ENCODE peak calls at places on chromosomes 4 and X, in six cellular contexts. I, U, Z, H, G and P are unnamed samples.

GRCh38 chrX:112808651-112809050 is 32.0 kb downstream of the AMOT start:
- DNase-seq in G (no peak), H (no peak), U (no peak), I (no peak), Z (no peak), P (no peak)

GRCh38 chrX:150693782-150694574 is 782 bp downstream of the MTMR1 start:
- DNase-seq in Z (peak), H (peak), U (peak), I (peak), G (peak), P (peak)

GRCh38 chr4:99759988-99760387 is 56.6 kb upstream of the DAPP1 start:
- DNase-seq in H (no peak), U (no peak), G (no peak), I (no peak), Z (peak), P (no peak)

GRCh38 chr4:7422098-7422897 is 12.4 kb downstream of the PSAPL1 start:
- DNase-seq in U (no peak), I (peak), G (no peak), H (no peak), Z (no peak), P (no peak)

GRCh38 chr4:111961806-111962205 is 183.4 kb upstream of the FAM241A start:
- DNase-seq in Z (no peak), H (no peak), I (no peak), U (peak), G (no peak), P (no peak)

GRCh38 chr4:107559653-107560052 is 160.4 kb downstream of the PAPSS1 start:
- DNase-seq in I (no peak), G (no peak), H (no peak), U (no peak), Z (no peak), P (no peak)

GRCh38 chrX:119071381-119071780 is 1.4 kb upstream of the CT47C1 start:
- DNase-seq in I (no peak), H (no peak), G (no peak), Z (no peak), U (no peak), P (no peak)

GRCh38 chrX:3680459-3680858 is 33.0 kb downstream of the PRKX start:
- DNase-seq in Z (no peak), H (no peak), G (no peak), I (no peak), U (no peak), P (no peak)

GRCh38 chrX:42242044-42242443 is 318.7 kb upstream of the CASK start:
- DNase-seq in U (no peak), I (no peak), Z (no peak), G (peak), H (peak), P (no peak)

GRCh38 chr4:117400039-117400835 is 314.9 kb upstream of the TRAM1L1 start:
- DNase-seq in I (no peak), H (peak), U (peak), G (peak), Z (peak), P (no peak)

GRCh38 chrX:136192839-136193414 is 45.6 kb downstream of the FHL1 start:
- DNase-seq in I (no peak), H (peak), U (peak), Z (peak), G (peak), P (no peak)

GRCh38 chr4:100284302-100284701 is 94.0 kb upstream of the DDIT4L start:
- DNase-seq in G (no peak), U (no peak), I (no peak), H (no peak), Z (no peak), P (no peak)

GRCh38 chr4:111776546-111776945 is 368.7 kb upstream of the FAM241A start:
- DNase-seq in U (peak), Z (peak), G (no peak), H (no peak), I (no peak), P (no peak)

GRCh38 chr4:186541801-186542200 is 13.6 kb downstream of the MTNR1A start:
- DNase-seq in Z (no peak), G (no peak), H (no peak), U (no peak), I (no peak), P (no peak)

GRCh38 chr4:33262809-33263208 is 2542.6 kb downstream of the PCDH7 start:
- DNase-seq in H (peak), I (no peak), U (peak), Z (peak), G (no peak), P (no peak)

GRCh38 chrX:53324803-53325202 is 43.4 kb upstream of the IQSEC2 start:
- DNase-seq in Z (no peak), H (no peak), G (no peak), I (no peak), U (no peak), P (no peak)

GRCh38 chr4:8729408-8730149 is 137.0 kb downstream of the CPZ start:
- DNase-seq in U (no peak), H (no peak), G (no peak), I (peak), Z (no peak), P (no peak)

GRCh38 chr4:119873794-119874325 is 192.8 kb downstream of the MAD2L1 start:
- DNase-seq in Z (no peak), I (no peak), H (no peak), G (no peak), U (no peak), P (no peak)

GRCh38 chrX:133335027-133335426 is 80.3 kb downstream of the GPC4 start:
- DNase-seq in H (peak), Z (peak), U (peak), I (peak), G (peak), P (peak)

GRCh38 chrX:41802958-41803357 is 79.0 kb downstream of the GPR82 start:
- DNase-seq in I (no peak), U (no peak), Z (no peak), H (no peak), G (peak), P (no peak)

GRCh38 chr4:73734405-73735070 is 5.8 kb upstream of the CXCL8 start:
- DNase-seq in U (peak), H (peak), Z (peak), G (no peak), I (no peak), P (no peak)

GRCh38 chr4:189974056-189974455 is 33.4 kb downstream of the FRG1 start:
- DNase-seq in Z (no peak), I (peak), H (no peak), U (no peak), G (peak), P (no peak)

GRCh38 chr4:43330288-43330687 is 437.8 kb downstream of the GRXCR1 start:
- DNase-seq in Z (peak), H (peak), U (peak), I (no peak), G (peak), P (no peak)

GRCh38 chr4:149825336-149825735 is 9.7 kb upstream of the IQCM start:
- DNase-seq in G (no peak), I (no peak), Z (no peak), U (peak), H (no peak), P (no peak)

GRCh38 chr4:140243345-140243753 is 89.4 kb upstream of the MAML3 start:
- DNase-seq in G (no peak), Z (no peak), I (no peak), H (no peak), U (no peak), P (no peak)

GRCh38 chr4:110704748-110705439 is 82.0 kb upstream of the PITX2 start:
- DNase-seq in Z (no peak), G (no peak), I (no peak), U (no peak), H (no peak), P (no peak)

GRCh38 chr4:141900841-141901240 is 264.5 kb downstream of the IL15 start:
- DNase-seq in I (no peak), H (no peak), U (no peak), G (no peak), Z (no peak), P (no peak)

GRCh38 chr4:23539969-23540368 is 349.9 kb downstream of the PPARGC1A start:
- DNase-seq in U (no peak), Z (no peak), G (no peak), H (no peak), I (no peak), P (no peak)

GRCh38 chrX:48761674-48762471 is at the start of gene GLOD5:
- DNase-seq in G (peak), H (peak), U (peak), Z (no peak), I (peak), P (peak)
- TF ChIP-seq CTCF in G (no peak), H (peak), U (no peak), Z (peak), I (peak), P (no peak)

GRCh38 chr4:136687596-136687995 is 844.7 kb downstream of the PCDH18 start:
- DNase-seq in Z (no peak), I (no peak), H (no peak), U (no peak), G (no peak), P (no peak)

GRCh38 chr4:136691607-136692006 is 840.7 kb downstream of the PCDH18 start:
- DNase-seq in Z (no peak), H (no peak), U (no peak), G (no peak), I (no peak), P (no peak)

GRCh38 chr4:136690363-136690762 is 841.9 kb downstream of the PCDH18 start:
- DNase-seq in Z (peak), U (peak), G (no peak), I (no peak), H (no peak), P (no peak)

GRCh38 chr4:136687118-136687517 is 845.2 kb downstream of the PCDH18 start:
- DNase-seq in I (no peak), H (peak), U (no peak), Z (no peak), G (peak), P (no peak)
- TF ChIP-seq CTCF in I (peak), H (peak), U (no peak), Z (peak), G (peak), P (no peak)

DNA sequence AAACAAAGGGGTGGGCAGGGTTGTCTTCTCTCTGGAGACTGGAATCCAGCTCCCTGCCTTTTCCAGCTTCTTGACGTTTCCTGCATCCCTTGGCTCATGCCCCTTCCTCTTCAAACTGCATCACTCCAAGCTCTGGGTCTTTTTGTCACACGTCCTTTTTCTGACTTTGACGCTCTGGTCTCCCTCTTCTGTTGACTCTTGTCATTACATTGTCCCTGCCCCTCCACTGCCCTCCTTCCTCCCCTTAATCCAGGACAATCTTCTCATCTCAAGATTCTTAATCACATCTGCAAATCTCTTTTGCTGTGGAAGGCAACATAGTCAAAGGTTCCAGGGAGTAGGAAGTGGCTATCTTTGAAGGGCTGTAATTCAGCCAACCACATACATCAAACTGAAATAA is 178.3 kb downstream of the TMA16 start:
- DNase-seq in H (no peak), Z (no peak), U (no peak), I (peak), G (no peak), P (no peak)
- TF ChIP-seq CTCF in H (no peak), Z (no peak), U (no peak), I (peak), G (no peak), P (no peak)

DNA sequence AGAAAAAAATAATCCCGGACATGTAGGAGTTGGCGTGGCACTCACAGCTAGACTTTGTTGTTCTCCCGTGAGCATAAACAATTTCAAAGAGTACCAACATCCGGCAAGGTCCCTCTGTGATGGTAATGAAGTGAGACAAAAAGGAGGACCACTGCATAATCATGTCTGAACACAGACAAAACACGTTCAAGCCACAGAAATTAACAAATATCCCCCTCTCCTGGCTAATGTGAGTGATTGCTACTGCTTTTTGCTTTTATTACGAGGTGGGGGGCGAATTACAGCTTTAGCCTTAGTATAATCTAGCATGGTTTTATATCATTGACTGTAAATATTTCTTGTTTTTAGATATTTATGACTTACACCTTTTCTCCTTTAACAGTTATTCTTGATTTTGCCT is 118.5 kb downstream of the PLS3 start:
- DNase-seq in Z (peak), I (peak), H (peak), U (peak), G (peak), P (no peak)
- TF ChIP-seq CTCF in Z (peak), I (peak), H (peak), U (peak), G (peak), P (no peak)

DNA sequence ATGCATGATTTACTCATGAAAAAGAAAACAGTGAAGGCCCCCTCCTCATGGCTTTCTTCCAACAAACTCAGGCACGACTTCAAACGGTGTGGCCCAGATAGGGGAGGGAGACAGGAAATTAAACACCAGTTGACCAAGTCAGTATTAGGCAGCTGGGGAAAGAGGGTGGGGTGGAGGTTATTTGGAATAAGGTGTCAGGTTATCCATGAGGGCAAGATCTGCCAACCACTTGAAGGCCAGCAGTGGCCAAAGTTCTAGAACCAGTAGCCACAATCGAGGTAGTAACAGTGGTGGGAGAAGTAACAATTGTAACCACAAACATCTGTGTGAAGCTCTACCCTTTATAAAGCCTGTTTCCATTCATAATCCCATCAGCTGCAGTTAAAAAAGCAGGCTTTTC is 60.1 kb downstream of the SEPSECS start:
- DNase-seq in U (no peak), Z (no peak), I (no peak), H (no peak), G (no peak), P (no peak)
- TF ChIP-seq CTCF in U (no peak), Z (no peak), I (no peak), H (no peak), G (no peak), P (no peak)

GRCh38 chr4:38757945-38758344 is 24.8 kb downstream of the TLR10 start:
- DNase-seq in Z (no peak), G (no peak), I (no peak), U (no peak), H (no peak), P (no peak)

GRCh38 chr4:38762560-38762959 is 20.2 kb downstream of the TLR10 start:
- DNase-seq in Z (no peak), U (no peak), H (no peak), I (no peak), G (no peak), P (no peak)

GRCh38 chr4:38759077-38759789 is 23.6 kb downstream of the TLR10 start:
- DNase-seq in G (peak), I (peak), Z (peak), H (peak), U (peak), P (peak)

GRCh38 chr4:38759790-38760122 is 23.0 kb downstream of the TLR10 start:
- DNase-seq in Z (no peak), G (no peak), U (no peak), I (no peak), H (no peak), P (no peak)

GRCh38 chr4:38760915-38761314 is 21.9 kb downstream of the TLR10 start:
- DNase-seq in U (no peak), H (no peak), I (no peak), Z (no peak), G (no peak), P (no peak)
- TF ChIP-seq CTCF in U (no peak), H (no peak), I (no peak), Z (no peak), G (no peak), P (no peak)

GRCh38 chr4:168995537-168996295 is 14.3 kb downstream of the CBR4 start:
- DNase-seq in G (peak), H (peak), I (no peak), U (peak), Z (peak), P (no peak)
- TF ChIP-seq CTCF in G (peak), H (no peak), I (peak), U (no peak), Z (peak), P (no peak)

DNA sequence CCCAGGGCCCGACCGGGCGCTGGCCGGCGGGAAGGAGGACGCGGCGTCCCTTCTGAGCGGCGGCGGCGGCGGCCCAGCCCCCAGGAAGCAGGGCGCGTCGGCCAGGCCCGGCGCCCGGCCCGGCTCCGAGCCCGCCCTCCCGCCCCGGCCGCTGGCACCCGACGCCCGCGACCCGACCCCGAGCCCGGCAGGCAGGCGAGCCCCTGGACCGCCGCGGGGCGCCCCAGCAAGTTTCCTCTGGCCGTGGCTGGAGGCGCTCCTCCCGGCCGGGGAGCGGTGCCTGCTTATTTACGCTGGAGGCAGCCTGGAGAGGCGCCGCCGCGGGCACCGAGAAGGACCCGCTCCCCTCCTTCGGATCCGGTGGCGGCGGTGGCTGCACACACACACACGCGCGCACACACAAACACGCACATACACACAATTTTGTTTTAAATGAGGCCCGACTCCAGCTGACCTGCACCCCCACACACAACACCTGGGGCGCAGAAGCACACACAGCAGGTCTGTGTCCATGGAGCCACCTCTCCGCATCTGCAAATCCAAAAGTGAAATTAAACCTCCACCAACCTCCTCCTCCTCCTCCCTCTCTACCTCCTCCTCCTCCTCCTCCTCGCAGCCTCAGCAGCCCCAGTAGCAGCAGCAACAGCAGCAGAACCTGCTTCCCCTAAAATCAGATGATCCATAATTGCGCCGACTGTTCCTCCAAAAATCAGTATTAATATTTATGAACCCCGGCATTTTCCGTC is 662 bp downstream of the IRF2 start:
- DNase-seq in H (peak), I (peak), U (peak), G (peak), Z (no peak), P (peak)
- TF ChIP-seq CTCF in H (no peak), I (no peak), U (no peak), G (no peak), Z (no peak), P (no peak)

GRCh38 chr4:152369203-152369902 is 166.5 kb downstream of the FBXW7 start:
- DNase-seq in G (no peak), U (no peak), I (no peak), Z (no peak), H (no peak), P (no peak)

GRCh38 chr4:152374153-152374552 is 161.7 kb downstream of the FBXW7 start:
- DNase-seq in H (no peak), I (no peak), U (no peak), G (no peak), Z (no peak), P (no peak)

GRCh38 chr4:152374606-152375285 is 161.1 kb downstream of the FBXW7 start:
- DNase-seq in H (no peak), U (no peak), Z (no peak), I (no peak), G (no peak), P (no peak)

GRCh38 chr4:152372444-152372843 is 163.4 kb downstream of the FBXW7 start:
- DNase-seq in U (no peak), H (no peak), Z (no peak), I (no peak), G (no peak), P (no peak)

DNA sequence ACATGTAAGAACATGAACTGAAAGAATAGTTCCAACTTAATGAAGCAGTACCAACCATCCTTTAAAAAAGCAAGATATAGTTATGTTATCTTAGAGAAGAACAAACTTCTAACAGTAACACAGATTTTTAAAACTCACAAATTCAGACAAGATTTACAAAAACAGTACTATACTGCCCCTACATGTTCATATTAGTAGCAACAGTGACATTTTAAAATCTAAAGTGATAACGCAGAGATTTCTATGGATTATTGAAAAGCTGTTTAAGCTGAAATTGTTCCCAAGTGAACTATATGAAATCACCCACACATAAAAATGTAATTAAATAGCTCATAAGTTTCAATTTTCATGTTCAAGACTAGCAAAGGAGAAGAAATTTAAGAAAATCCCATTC is 166.0 kb downstream of the FBXW7 start:
- DNase-seq in Z (peak), H (no peak), I (no peak), U (peak), G (no peak), P (no peak)
- TF ChIP-seq CTCF in Z (peak), H (peak), I (peak), U (peak), G (peak), P (no peak)